ENCODE peak calls at places on chromosome 1, in ten cellular contexts. T is activated T-helper 9 cell treated with anti-CD3 and anti-CD28 coated beads, Interleukin-2, amount 50 U/mL, for 16 hours; P is activated naive CD8-positive, alpha-beta T cell treated with anti-CD3 and anti-CD28 coated beads for 36 hours; W is AG08395; K is CD4-positive, CD25-positive, alpha-beta regulatory T cell; C is HFF-Myc; S is T-helper 9 cell; U is adipocyte; Q is colonic mucosa; O is globus pallidus. N is an unnamed sample.

GRCh38 chr1:56095924-56096655 is 483.3 kb downstream of the PLPP3 start:
- DNase-seq in T (no peak), P (no peak), W (peak; percentile 81), K (no peak), C (no peak), S (no peak), U (peak; percentile 76), Q (no peak), O (no peak), N (no peak)

GRCh38 chr1:247204177-247204647 is 32.4 kb upstream of the ZNF124 start:
- DNase-seq in T (no peak), P (no peak), W (no peak), K (no peak), C (no peak), S (no peak), U (no peak), Q (no peak), O (no peak), N (no peak)

GRCh38 chr1:119869962-119870361 is 26.4 kb downstream of the ADAM30 start:
- DNase-seq in T (no peak), P (no peak), W (no peak), K (no peak), C (no peak), S (no peak), U (no peak), Q (no peak), O (no peak), N (no peak)

GRCh38 chr1:154777151-154777550 is 92.9 kb downstream of the KCNN3 start:
- DNase-seq in T (no peak), P (no peak), W (no peak), K (no peak), C (no peak), S (no peak), U (no peak), Q (no peak), O (no peak), N (no peak)

GRCh38 chr1:114428083-114428754 is 82.8 kb downstream of the TRIM33 start:
- DNase-seq in T (no peak), P (no peak), W (peak; percentile 20), K (peak; percentile 28), C (no peak), S (peak; percentile 2), U (peak; percentile 67), Q (no peak), O (peak; percentile 3), N (no peak)

GRCh38 chr1:220750126-220750525 is 2.0 kb downstream of the MTARC2 start:
- DNase-seq in T (no peak), P (no peak), W (no peak), K (no peak), C (no peak), S (no peak), U (peak; percentile 26), Q (no peak), O (no peak), N (no peak)

GRCh38 chr1:4549933-4550332 is 104.5 kb upstream of the AJAP1 start:
- DNase-seq in T (no peak), P (no peak), W (no peak), K (no peak), C (no peak), S (no peak), U (no peak), Q (no peak), O (no peak), N (peak; percentile 16)

GRCh38 chr1:42992043-42992697 is 33.5 kb upstream of the SLC2A1 start:
- DNase-seq in T (no peak), P (no peak), W (no peak), K (no peak), C (no peak), S (no peak), U (no peak), Q (no peak), O (no peak), N (no peak)

GRCh38 chr1:248681651-248682050 is 20.9 kb downstream of the OR14I1 start:
- DNase-seq in T (no peak), P (no peak), W (no peak), K (no peak), C (no peak), S (no peak), U (no peak), Q (no peak), O (no peak), N (no peak)

GRCh38 chr1:208029381-208030319 is 118.7 kb upstream of the CD34 start:
- DNase-seq in T (no peak), P (no peak), W (peak; percentile 87), K (no peak), C (no peak), S (no peak), U (peak; percentile 75), Q (peak; percentile 36), O (no peak), N (no peak)

GRCh38 chr1:208879025-208879424 is 634.8 kb upstream of the PLXNA2 start:
- DNase-seq in T (no peak), P (no peak), W (no peak), K (no peak), C (no peak), S (no peak), U (no peak), Q (no peak), O (no peak), N (no peak)

GRCh38 chr1:2320760-2321159 is 70.6 kb downstream of the MORN1 start:
- DNase-seq in T (no peak), P (no peak), W (no peak), K (no peak), C (no peak), S (no peak), U (no peak), Q (no peak), O (no peak), N (no peak)

GRCh38 chr1:61950418-61950817 is 208.1 kb downstream of the PATJ start:
- DNase-seq in T (no peak), P (no peak), W (no peak), K (no peak), C (no peak), S (no peak), U (no peak), Q (no peak), O (no peak), N (peak; percentile 39)

GRCh38 chr1:211959221-211959620 is 76.1 kb downstream of the INTS7 start:
- DNase-seq in T (no peak), P (no peak), W (no peak), K (no peak), C (no peak), S (no peak), U (no peak), Q (no peak), O (no peak), N (no peak)

GRCh38 chr1:94737124-94737998 is 82.8 kb upstream of the SLC44A3 start:
- DNase-seq in T (no peak), P (no peak), W (no peak), K (no peak), C (no peak), S (no peak), U (no peak), Q (no peak), O (no peak), N (no peak)